ENCODE peak calls at places on chromosomes 7 and 10, in eight cellular contexts. W, I, A, Q, E, X, K and Y are unnamed samples.

GRCh38 chr7:143393267-143394041 is 12.3 kb downstream of the ZYX start:
- DNase-seq in W (peak), I (no peak), A (no peak), Q (peak), E (no peak), X (no peak), K (peak), Y (peak)

GRCh38 chr7:2521341-2521745 is 1.8 kb downstream of the LFNG start:
- DNase-seq in W (no peak), I (no peak), A (no peak), Q (peak), E (no peak), X (no peak), K (no peak), Y (no peak)

GRCh38 chr10:105837951-105838350 is 1196.9 kb downstream of the SORCS3 start:
- DNase-seq in W (peak), I (no peak), A (peak), Q (peak), E (no peak), X (no peak), K (no peak), Y (no peak)

GRCh38 chr10:129768437-129769355 is 195.4 kb downstream of the EBF3 start:
- DNase-seq in W (no peak), I (no peak), A (no peak), Q (no peak), E (no peak), X (peak), K (no peak), Y (peak)

GRCh38 chr7:157278791-157279678 is 57.8 kb upstream of the DNAJB6 start:
- DNase-seq in W (no peak), I (no peak), A (peak), Q (peak), E (no peak), X (no peak), K (peak), Y (peak)

GRCh38 chr7:63071920-63072319 is 926.7 kb upstream of the ZNF722 start:
- DNase-seq in W (no peak), I (no peak), A (no peak), Q (no peak), E (no peak), X (no peak), K (no peak), Y (no peak)

GRCh38 chr10:227014-227413 is 91.8 kb downstream of the ZMYND11 start:
- DNase-seq in W (peak), I (peak), A (no peak), Q (no peak), E (no peak), X (no peak), K (no peak), Y (no peak)

GRCh38 chr7:41292457-41292856 is 410.4 kb downstream of the INHBA start:
- DNase-seq in W (no peak), I (no peak), A (no peak), Q (no peak), E (no peak), X (no peak), K (no peak), Y (no peak)

GRCh38 chr7:1941464-1942025 is 271.5 kb downstream of the ELFN1 start:
- DNase-seq in W (no peak), I (no peak), A (no peak), Q (no peak), E (no peak), X (no peak), K (no peak), Y (peak)

GRCh38 chr7:74606101-74606908 is 51.2 kb upstream of the GTF2I start:
- DNase-seq in W (no peak), I (no peak), A (peak), Q (peak), E (no peak), X (peak), K (peak), Y (no peak)